ENCODE peak calls at places on chromosomes 2 and 18, in six cellular contexts. Q is IMR-90, F is mesenchymal stem cell, Z is mesendoderm, D is H1, V is trophoblast cell. S is an unnamed sample.

GRCh38 chr2:74201196-74201595 is 2.8 kb downstream of the MTHFD2 start:
- DNase-seq in Z (no peak), Q (no peak), F (no peak), D (no peak), V (no peak), S (no peak)

GRCh38 chr2:25257032-25257455 is 84.7 kb downstream of the DNMT3A start:
- DNase-seq in D (no peak), F (peak; percentile 93), Q (peak; percentile 85), Z (peak; percentile 85), V (no peak), S (no peak)

GRCh38 chr18:51339866-51340265 is 142.4 kb upstream of the MEX3C start:
- DNase-seq in V (no peak), D (no peak), Q (no peak), F (no peak), Z (no peak), S (no peak)

GRCh38 chr2:144995482-144995881 is 475.6 kb upstream of the ZEB2 start:
- DNase-seq in V (no peak), F (no peak), Q (no peak), D (no peak), Z (no peak), S (no peak)

GRCh38 chr2:10941383-10941782 is 29.6 kb downstream of the KCNF1 start:
- DNase-seq in D (no peak), F (no peak), V (no peak), Z (no peak), Q (no peak), S (no peak)

GRCh38 chr2:137115081-137115713 is 349.9 kb downstream of the THSD7B start:
- DNase-seq in Q (no peak), F (no peak), Z (peak; percentile 6), D (no peak), V (no peak), S (no peak)

GRCh38 chr18:7084766-7085080 is 32.9 kb downstream of the LAMA1 start:
- DNase-seq in D (no peak), Q (peak; percentile 86), V (no peak), F (peak; percentile 37), Z (no peak), S (no peak)

GRCh38 chr2:97658691-97659157 is 5.1 kb downstream of the ACTR1B start:
- DNase-seq in Q (no peak), Z (no peak), F (no peak), D (no peak), V (no peak), S (no peak)

GRCh38 chr2:60260646-60261296 is 292.7 kb downstream of the BCL11A start:
- DNase-seq in V (peak; percentile 10), Q (no peak), D (no peak), Z (peak; percentile 46), F (no peak), S (no peak)

GRCh38 chr2:86214503-86214832 is 15.2 kb downstream of the MRPL35 start:
- DNase-seq in Q (no peak), Z (no peak), F (no peak), D (no peak), V (no peak), S (no peak)

GRCh38 chr2:44348385-44348784 is 12.9 kb downstream of the PREPL start:
- DNase-seq in V (no peak), D (no peak), F (no peak), Q (peak; percentile 85), Z (no peak), S (no peak)

GRCh38 chr2:196914867-196915465 is 11.5 kb downstream of the PGAP1 start:
- DNase-seq in Z (no peak), D (no peak), V (no peak), Q (no peak), F (no peak), S (no peak)

GRCh38 chr2:26186371-26186770 is 13.5 kb downstream of the GAREM2 start:
- DNase-seq in Z (no peak), D (no peak), F (no peak), Q (no peak), V (no peak), S (no peak)

GRCh38 chr2:36881816-36882215 is 84.5 kb downstream of the STRN start:
- DNase-seq in V (no peak), D (no peak), Q (no peak), F (no peak), Z (no peak), S (no peak)

GRCh38 chr2:70426341-70426740 is 124.5 kb upstream of the FAM136A start:
- DNase-seq in D (no peak), F (no peak), V (no peak), Z (no peak), Q (no peak), S (no peak)

GRCh38 chr2:58762176-58762781 is 521.2 kb upstream of the FANCL start:
- DNase-seq in F (peak; percentile 54), Z (peak; percentile 91), D (peak; percentile 84), Q (peak; percentile 28), V (peak; percentile 35), S (peak; percentile 78)

GRCh38 chr18:61651880-61652268 is 240.9 kb downstream of the RNF152 start:
- DNase-seq in Q (no peak), D (no peak), F (no peak), V (no peak), Z (no peak), S (no peak)

GRCh38 chr2:881204-881918 is 69.3 kb upstream of the SNTG2 start:
- DNase-seq in Q (no peak), F (no peak), V (no peak), D (no peak), Z (no peak), S (no peak)

GRCh38 chr2:70956141-70956540 is 20.4 kb downstream of the ATP6V1B1 start:
- DNase-seq in Z (no peak), Q (no peak), V (no peak), F (no peak), D (no peak), S (no peak)

GRCh38 chr2:105502625-105503334 is 103.9 kb upstream of the FHL2 start:
- DNase-seq in V (no peak), F (no peak), Q (no peak), D (no peak), Z (no peak), S (no peak)

GRCh38 chr2:105325389-105325963 is 4.1 kb downstream of the TGFBRAP1 start:
- DNase-seq in V (peak; percentile 48), Q (peak; percentile 55), D (no peak), F (peak; percentile 85), Z (peak; percentile 60), S (no peak)

GRCh38 chr18:59219672-59220163 is at the start of gene GRP:
- DNase-seq in V (no peak), D (peak; percentile 57), Q (no peak), F (no peak), Z (peak; percentile 72), S (no peak)

GRCh38 chr2:223306371-223306770 is 254.4 kb downstream of the KCNE4 start:
- DNase-seq in F (peak; percentile 59), V (peak; percentile 23), Q (peak; percentile 49), D (peak; percentile 51), Z (peak; percentile 85), S (no peak)

GRCh38 chr2:27249891-27250651 is 12.8 kb downstream of the SLC30A3 start:
- DNase-seq in F (peak; percentile 55), Z (peak; percentile 86), D (peak; percentile 93), Q (peak; percentile 31), V (no peak), S (peak; percentile 66)

GRCh38 chr2:102028470-102028869 is 36.7 kb downstream of the IL1R2 start:
- DNase-seq in V (no peak), F (no peak), Q (no peak), Z (no peak), D (no peak), S (no peak)

DNA sequence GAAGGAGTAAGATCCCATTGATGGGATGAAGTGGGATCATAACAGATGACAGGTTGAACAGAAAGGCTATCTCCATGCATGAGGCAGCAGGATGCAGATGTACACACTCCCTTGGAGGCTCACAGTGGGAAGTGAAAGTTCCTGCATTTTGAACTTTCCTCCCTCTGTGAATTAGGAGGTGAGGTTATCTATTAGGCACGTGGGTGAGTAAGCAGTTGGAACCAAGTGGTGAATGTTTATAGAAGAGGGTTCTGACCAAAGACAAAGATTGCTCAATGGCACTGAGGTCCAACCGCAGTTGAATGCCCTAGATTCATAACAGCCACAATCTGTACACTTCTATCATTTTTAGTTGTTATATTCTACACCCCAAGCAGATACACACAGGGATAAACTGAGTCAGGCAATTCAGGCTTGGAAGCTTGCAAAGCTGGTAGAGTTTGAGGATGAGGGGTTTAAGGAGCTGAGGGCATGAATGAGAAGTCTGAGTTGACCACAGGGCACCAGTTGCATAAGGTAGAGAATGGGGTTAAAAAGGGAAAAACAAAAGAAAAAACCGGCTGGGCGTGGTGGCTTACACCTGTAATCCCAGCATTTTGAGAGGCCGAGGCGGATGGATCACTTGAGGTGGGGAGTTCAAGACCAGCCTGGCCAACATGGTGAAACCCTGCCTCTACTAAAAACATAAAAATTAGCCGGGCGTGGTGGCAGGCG is 7.1 kb upstream of the KCMF1 start:
- DNase-seq in V (peak; percentile 42), F (peak; percentile 95), D (no peak), Z (no peak), Q (peak; percentile 97), S (no peak)
- H3K4me3 ChIP-seq in V (no peak overlapping the region), F (no peak overlapping the region), D (no peak overlapping the region), Z (no peak overlapping the region), Q (no peak overlapping the region), S (no peak overlapping the region)

GRCh38 chr2:55176094-55176415 is 56.0 kb downstream of the CLHC1 start:
- DNase-seq in D (no peak), Z (no peak), V (no peak), Q (no peak), F (no peak), S (no peak)
- H2AK5ac ChIP-seq in D (no peak overlapping the region), Z (no peak overlapping the region), V (no peak overlapping the region), Q (no peak overlapping the region), F (no peak overlapping the region), S (no peak overlapping the region)

GRCh38 chr2:150484006-150484405 is 3.5 kb downstream of the RND3 start:
- DNase-seq in F (no peak), Q (no peak), Z (no peak), D (no peak), V (no peak), S (no peak)

GRCh38 chr2:150483532-150483931 is 3.9 kb downstream of the RND3 start:
- DNase-seq in D (no peak), F (no peak), Q (no peak), V (no peak), Z (no peak), S (no peak)

GRCh38 chr2:150485871-150486538 is 1.5 kb downstream of the RND3 start:
- DNase-seq in F (peak; percentile 85), Q (peak; percentile 75), D (peak; percentile 75), V (peak; percentile 61), Z (peak; percentile 82), S (peak; percentile 48)

GRCh38 chr2:150485114-150485870 is 2.2 kb downstream of the RND3 start:
- DNase-seq in F (peak; percentile 77), Z (peak; percentile 88), Q (peak; percentile 53), V (peak; percentile 62), D (peak; percentile 77), S (peak; percentile 62)

DNA sequence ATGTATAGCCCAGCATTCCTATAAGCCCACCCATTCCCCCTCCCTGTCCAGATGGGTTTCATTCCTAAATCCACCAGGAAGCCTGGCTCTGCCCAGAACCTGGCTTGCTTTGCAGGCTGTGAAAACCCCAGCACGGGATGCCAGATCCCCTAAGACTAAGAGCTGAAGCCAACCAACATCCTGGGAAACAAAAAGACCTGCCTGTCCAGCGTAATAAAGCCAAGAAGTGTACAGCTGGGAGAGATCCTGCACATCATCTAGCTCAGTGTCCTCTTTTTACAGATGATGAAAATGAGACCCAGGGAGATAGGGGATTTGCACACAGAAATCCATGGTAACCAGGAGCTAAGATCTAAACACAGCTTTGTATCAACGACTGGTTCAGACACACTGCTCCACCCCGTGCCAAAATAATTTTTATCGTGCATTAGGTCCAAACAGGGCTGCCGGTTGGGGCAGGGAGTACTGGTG is 3.0 kb downstream of the RND3 start:
- DNase-seq in V (no peak), F (peak; percentile 56), Q (peak; percentile 42), D (no peak), Z (no peak), S (no peak)
- H3K4me3 ChIP-seq in V (peak overlapping the region; percentile 96), F (peak overlapping the region; percentile 83), Q (peak overlapping the region; percentile 92), D (peak overlapping the region; percentile 98), Z (no peak overlapping the region), S (no peak overlapping the region)

GRCh38 chr2:124995185-124995912 is 970.3 kb downstream of the CNTNAP5 start:
- DNase-seq in F (no peak), Q (no peak), Z (peak; percentile 42), V (no peak), D (peak; percentile 45), S (no peak)
- H2AK5ac ChIP-seq in F (no peak overlapping the region), Q (no peak overlapping the region), Z (no peak overlapping the region), V (no peak overlapping the region), D (no peak overlapping the region), S (no peak overlapping the region)